ENCODE peak calls at places on chromosomes 13 and 19, in nine cellular contexts. Y is pancreas, G is transverse colon, F is right lobe of liver, W is IMR-90, T is tibial artery, Q is AG04450, C is gastrocnemius medialis, P is heart left ventricle. E is an unnamed sample.

GRCh38 chr13:110015253-110015652 is 228.9 kb upstream of the IRS2 start:
- DNase-seq in W (peak; percentile 43), Y (peak; percentile 82), F (peak; percentile 79), P (no peak), G (no peak), T (no peak), C (peak; percentile 25), Q (no peak), E (no peak)

GRCh38 chr19:39237200-39238184 is 7.3 kb downstream of the IFNL3 start:
- DNase-seq in P (no peak), C (no peak), G (peak; percentile 74), Q (no peak), T (no peak), W (no peak), F (peak; percentile 90), Y (peak; percentile 91), E (no peak)

GRCh38 chr13:30830638-30830965 is 75.5 kb upstream of the MEDAG start:
- DNase-seq in C (no peak), F (no peak), W (peak; percentile 22), G (no peak), Q (no peak), T (no peak), Y (no peak), P (no peak), E (no peak)

GRCh38 chr13:44969858-44970484 is 19.3 kb downstream of the NUFIP1 start:
- DNase-seq in P (no peak), C (no peak), Y (no peak), F (no peak), G (no peak), W (peak; percentile 71), Q (peak; percentile 34), T (no peak), E (no peak)

GRCh38 chr19:40802300-40803169 is 3.5 kb downstream of the EGLN2 start:
- DNase-seq in W (no peak), P (peak; percentile 83), Q (no peak), F (no peak), C (peak; percentile 49), Y (no peak), T (peak; percentile 71), G (peak; percentile 77), E (no peak)

GRCh38 chr13:104553156-104553555 is 1486.9 kb upstream of the SLC10A2 start:
- DNase-seq in W (peak; percentile 1), T (no peak), F (no peak), P (no peak), C (no peak), G (no peak), Q (no peak), Y (no peak), E (no peak)

GRCh38 chr19:28932446-28932845 is 280.5 kb downstream of the UQCRFS1 start:
- DNase-seq in C (no peak), P (no peak), Q (no peak), T (no peak), W (no peak), F (no peak), Y (no peak), G (no peak), E (no peak)

GRCh38 chr13:32150794-32151193 is 119.2 kb downstream of the FRY start:
- DNase-seq in Q (no peak), P (peak; percentile 74), T (peak; percentile 72), F (no peak), W (peak; percentile 54), G (peak; percentile 33), Y (peak; percentile 20), C (no peak), E (peak; percentile 59)

DNA sequence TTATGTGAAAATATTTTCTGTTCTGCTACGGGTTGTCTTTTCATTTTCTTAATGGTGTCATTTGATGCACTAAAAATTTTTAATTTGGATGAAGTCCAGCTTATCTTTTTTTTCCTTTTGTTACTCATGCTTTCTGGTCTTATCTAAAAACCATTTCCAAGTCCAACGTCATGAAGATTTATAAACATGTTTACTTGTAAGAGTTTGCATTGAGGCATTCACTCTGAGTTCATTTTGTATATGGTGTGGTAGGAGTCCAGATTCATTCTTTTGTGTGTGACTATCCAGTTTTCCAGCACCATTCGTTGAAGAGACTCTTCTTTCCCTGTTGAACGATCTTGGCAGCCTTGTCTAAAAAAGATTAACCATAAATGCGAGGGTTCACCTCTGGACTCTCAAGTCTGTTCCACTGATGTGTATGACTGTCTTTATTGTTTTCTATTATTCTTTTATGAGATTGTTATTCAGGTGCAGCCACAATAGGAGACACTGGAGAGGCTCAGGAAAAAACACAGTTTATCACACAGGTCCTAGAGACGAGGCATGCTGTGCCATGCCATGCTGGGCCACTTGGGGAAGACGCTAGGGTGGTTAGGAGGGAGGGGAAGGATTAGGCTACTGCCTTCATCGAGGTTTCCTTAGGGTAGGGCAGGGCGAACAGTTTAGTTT is 35.0 kb downstream of the NAA16 start:
- DNase-seq in Y (no peak), T (no peak), G (no peak), W (peak; percentile 44), Q (no peak), F (no peak), P (no peak), C (no peak), E (no peak)
- H3K27ac ChIP-seq in Y (no peak overlapping the region), T (no peak overlapping the region), G (no peak overlapping the region), W (no peak overlapping the region), Q (no peak overlapping the region), F (no peak overlapping the region), P (peak overlapping the region; percentile 64), C (peak overlapping the region; percentile 45), E (no peak overlapping the region)

DNA sequence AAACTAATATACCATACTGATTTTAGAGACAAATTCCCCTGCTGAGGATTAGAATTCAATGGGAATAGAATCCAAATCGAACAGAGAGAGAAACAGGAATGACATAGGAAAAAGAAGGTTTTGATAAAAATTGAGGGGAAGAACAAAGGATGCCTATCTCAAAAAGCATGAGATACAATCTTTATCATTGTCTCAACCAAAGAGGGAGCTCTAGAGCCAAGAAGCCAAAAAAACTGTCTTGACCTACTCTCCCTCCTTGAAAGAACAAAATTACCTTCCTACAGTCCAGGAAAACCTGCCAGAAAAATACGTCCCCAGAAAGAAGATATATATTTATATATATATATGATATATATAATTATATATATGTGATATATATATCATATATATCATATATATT is 39.2 kb upstream of the MIR17HG start:
- DNase-seq in Q (no peak), T (no peak), G (no peak), Y (no peak), P (no peak), W (no peak), C (no peak), F (no peak), E (no peak)
- TF ChIP-seq CTCF in Q (peak; percentile 23), T (no peak), G (no peak), Y (no peak), P (no peak), W (peak; percentile 2), C (no peak), F (no peak), E (no peak)

GRCh38 chr19:52176574-52176973 is 5.2 kb upstream of the ZNF836 start:
- DNase-seq in Q (no peak), Y (no peak), W (no peak), P (no peak), C (no peak), G (no peak), T (no peak), F (no peak), E (no peak)

GRCh38 chr19:52170304-52170703 is 1.1 kb downstream of the ZNF836 start:
- DNase-seq in P (no peak), F (no peak), G (no peak), W (no peak), T (no peak), Y (no peak), Q (no peak), C (no peak), E (no peak)

GRCh38 chr19:52171321-52172169 is at the start of gene ZNF836:
- DNase-seq in G (peak; percentile 94), F (peak; percentile 89), T (peak; percentile 88), C (peak; percentile 83), Y (peak; percentile 89), W (peak; percentile 59), Q (no peak), P (peak; percentile 93), E (peak; percentile 53)

GRCh38 chr19:52172347-52172746 is 926 bp upstream of the ZNF836 start:
- DNase-seq in Q (no peak), W (no peak), Y (no peak), F (no peak), P (no peak), T (no peak), G (no peak), C (no peak), E (no peak)

DNA sequence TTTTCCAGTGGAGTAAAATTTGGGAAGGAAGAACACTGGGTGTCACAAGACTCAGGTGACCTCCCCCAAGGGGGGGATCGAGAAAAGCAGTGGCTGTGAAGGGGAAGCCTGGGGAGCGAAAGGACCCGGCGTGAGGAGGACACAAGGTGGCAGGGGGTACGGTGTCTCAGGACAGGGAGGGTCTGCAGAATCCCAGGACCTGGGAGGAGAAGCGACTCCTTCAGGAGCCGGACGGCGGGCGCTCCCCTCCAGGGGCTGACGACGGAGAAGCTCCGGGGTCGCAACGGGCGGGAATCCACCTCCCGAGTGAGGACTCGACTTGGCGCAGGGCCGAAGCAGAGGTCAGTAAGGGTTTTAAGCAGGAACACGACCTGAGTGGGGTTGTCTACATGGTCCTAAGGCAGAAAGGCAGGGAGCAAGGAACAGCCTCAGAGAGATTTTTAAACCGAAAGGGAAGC is 529 bp downstream of the ZNF836 start:
- DNase-seq in F (peak; percentile 48), C (no peak), T (no peak), P (peak; percentile 27), Y (peak; percentile 29), W (no peak), Q (no peak), G (peak; percentile 27), E (no peak)
- H3K27ac ChIP-seq in F (peak overlapping the region; percentile 72), C (peak overlapping the region; percentile 83), T (peak overlapping the region; percentile 93), P (peak overlapping the region; percentile 84), Y (peak overlapping the region; percentile 44), W (peak overlapping the region; percentile 68), Q (no peak overlapping the region), G (peak overlapping the region; percentile 90), E (peak overlapping the region; percentile 84)

GRCh38 chr19:35098413-35099049 is 17.1 kb upstream of the FXYD3 start:
- DNase-seq in Y (peak; percentile 87), Q (no peak), W (no peak), F (peak; percentile 83), P (no peak), T (no peak), G (no peak), C (no peak), E (no peak)

GRCh38 chr19:35093941-35094647 is 21.5 kb upstream of the FXYD3 start:
- DNase-seq in P (no peak), Q (no peak), Y (no peak), F (no peak), W (no peak), T (no peak), G (no peak), C (no peak), E (no peak)

GRCh38 chr19:35093430-35093829 is 22.2 kb upstream of the FXYD3 start:
- DNase-seq in C (no peak), G (no peak), W (no peak), P (no peak), Y (no peak), F (no peak), T (no peak), Q (no peak), E (no peak)

GRCh38 chr19:35099155-35099896 is 16.3 kb upstream of the FXYD3 start:
- DNase-seq in C (no peak), Y (no peak), F (no peak), W (no peak), P (no peak), T (no peak), Q (no peak), G (no peak), E (no peak)

DNA sequence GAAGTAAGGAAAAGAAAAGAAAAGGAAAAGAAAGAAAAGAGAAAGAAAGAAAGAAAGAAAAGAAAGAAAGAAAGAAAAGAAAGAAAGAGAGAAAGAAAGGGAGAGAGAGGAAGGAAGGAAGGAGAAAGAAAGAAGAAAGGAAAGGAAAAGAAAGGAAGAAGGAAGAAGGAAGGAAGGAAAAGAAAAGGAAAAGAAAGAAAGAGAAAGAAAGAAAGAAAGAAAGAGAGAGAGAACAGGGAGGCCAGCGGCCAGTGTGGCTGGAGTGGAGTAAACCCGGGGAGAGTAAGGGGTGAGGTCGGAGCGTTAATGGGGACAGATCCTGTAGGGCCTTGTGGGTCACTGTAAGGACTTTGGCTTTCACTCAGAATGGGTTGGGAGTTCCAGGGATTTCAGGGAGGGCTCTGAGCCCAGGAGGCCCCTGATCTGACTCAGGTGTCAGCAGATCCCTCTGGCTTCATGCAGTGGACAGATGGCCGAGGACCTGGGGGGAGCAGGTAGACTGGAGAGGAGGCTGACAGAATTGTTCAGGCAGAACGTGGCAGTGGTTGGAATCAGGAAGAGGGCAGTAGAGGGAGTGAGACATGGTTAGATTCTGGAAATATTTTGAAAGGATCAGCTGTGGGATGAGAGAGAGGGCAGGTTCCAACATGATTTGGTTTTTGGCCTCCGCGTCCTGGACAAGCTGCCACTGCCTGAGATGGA is 19.8 kb upstream of the FXYD3 start:
- DNase-seq in G (no peak), W (no peak), C (no peak), P (no peak), T (no peak), Q (no peak), F (no peak), Y (no peak), E (no peak)
- TF ChIP-seq CTCF in G (no peak), W (no peak), C (no peak), P (no peak), T (no peak), Q (no peak), F (no peak), Y (no peak), E (no peak)